ENCODE peak calls at places on chromosomes 16 and 17, in six cellular contexts. F is neural crest cell; M is heart left ventricle; J is left ventricle myocardium inferior; S is CD4-positive, alpha-beta T cell; E is suprapubic skin. P is an unnamed sample.

GRCh38 chr17:41784207-41784744 is 2.2 kb downstream of the JUP start:
- DNase-seq in F (no peak), M (peak; percentile 68), J (peak; percentile 67), S (no peak), E (no peak), P (no peak)

GRCh38 chr16:51155901-51156810 is 5.1 kb upstream of the SALL1 start:
- DNase-seq in F (peak; percentile 27), M (no peak), J (no peak), S (no peak), E (no peak), P (no peak)

GRCh38 chr16:84228321-84228838 is 11.4 kb downstream of the KCNG4 start:
- DNase-seq in F (no peak), M (peak; percentile 79), J (peak; percentile 82), S (no peak), E (peak; percentile 72), P (no peak)

GRCh38 chr17:45451131-45451530 is 18.5 kb upstream of the ARHGAP27 start:
- DNase-seq in F (no peak), M (no peak), J (no peak), S (no peak), E (no peak), P (no peak)

GRCh38 chr17:10295728-10296343 is 77.0 kb downstream of the MYH13 start:
- DNase-seq in F (peak; percentile 60), M (peak; percentile 27), J (peak; percentile 37), S (no peak), E (no peak), P (no peak)

GRCh38 chr17:48841395-48841831 is 10.6 kb downstream of the CALCOCO2 start:
- DNase-seq in F (no peak), M (peak; percentile 55), J (no peak), S (no peak), E (no peak), P (no peak)

GRCh38 chr16:71373073-71373472 is 14.6 kb downstream of the CALB2 start:
- DNase-seq in F (no peak), M (no peak), J (no peak), S (no peak), E (no peak), P (no peak)

GRCh38 chr17:69949931-69950330 is 125.1 kb upstream of the KCNJ16 start:
- DNase-seq in F (no peak), M (no peak), J (no peak), S (no peak), E (no peak), P (no peak)

GRCh38 chr16:89289428-89290395 is 72.2 kb downstream of the ZNF778 start:
- DNase-seq in F (peak; percentile 82), M (peak; percentile 59), J (peak; percentile 68), S (peak; percentile 57), E (no peak), P (no peak)

GRCh38 chr17:63039899-63040602 is 74.0 kb downstream of the TANC2 start:
- DNase-seq in F (no peak), M (no peak), J (no peak), S (no peak), E (no peak), P (no peak)

GRCh38 chr17:19447085-19447583 is 36.1 kb downstream of the RNF112 start:
- DNase-seq in F (peak; percentile 92), M (peak; percentile 68), J (no peak), S (peak; percentile 53), E (peak; percentile 77), P (peak; percentile 78)

GRCh38 chr16:1093284-1094123 is 2.5 kb downstream of the C1QTNF8 start:
- DNase-seq in F (no peak), M (no peak), J (no peak), S (no peak), E (no peak), P (no peak)

GRCh38 chr17:82173351-82174041 is 39.1 kb downstream of the CCDC57 start:
- DNase-seq in F (no peak), M (no peak), J (no peak), S (no peak), E (no peak), P (no peak)

DNA sequence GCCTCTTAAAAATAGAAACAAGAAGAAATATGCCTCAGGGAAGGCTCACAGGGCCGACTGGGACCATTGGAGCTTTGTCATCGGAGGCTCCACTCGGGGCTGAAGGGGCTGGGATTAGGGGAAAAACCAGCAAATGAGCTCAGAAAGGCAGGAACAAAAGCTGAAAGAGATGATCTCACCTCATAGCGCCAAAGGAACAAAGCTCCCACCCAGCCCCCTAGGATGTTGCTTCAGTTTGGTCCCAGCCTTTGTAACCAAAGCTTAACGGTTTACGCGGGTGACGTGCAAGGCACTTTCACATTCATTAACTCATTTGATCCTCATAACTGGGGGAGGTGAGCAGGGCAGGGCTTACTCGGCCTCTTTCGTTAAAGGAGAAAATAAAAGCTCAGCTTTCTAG is 168.5 kb upstream of the DYNLRB2 start:
- DNase-seq in F (no peak), M (no peak), J (no peak), S (no peak), E (no peak), P (no peak)
- TF ChIP-seq CTCF in F (no peak), M (no peak), J (no peak), S (no peak), E (no peak), P (no peak)

GRCh38 chr17:30191072-30191471 is 44.4 kb downstream of the SLC6A4 start:
- DNase-seq in F (no peak), M (no peak), J (no peak), S (no peak), E (no peak), P (no peak)
- TF ChIP-seq CTCF in F (no peak), M (no peak), J (no peak), S (no peak), E (no peak), P (no peak)

GRCh38 chr16:14606102-14606501 is 24.0 kb downstream of the PARN start:
- DNase-seq in F (no peak), M (no peak), J (no peak), S (no peak), E (no peak), P (no peak)

GRCh38 chr16:14602443-14602963 is 27.6 kb downstream of the PARN start:
- DNase-seq in F (no peak), M (no peak), J (no peak), S (no peak), E (no peak), P (no peak)

GRCh38 chr16:14600164-14600563 is 29.9 kb downstream of the PARN start:
- DNase-seq in F (no peak), M (no peak), J (no peak), S (no peak), E (no peak), P (no peak)
- TF ChIP-seq CTCF in F (peak; percentile 69), M (no peak), J (peak; percentile 53), S (peak; percentile 31), E (peak; percentile 26), P (peak; percentile 74)

DNA sequence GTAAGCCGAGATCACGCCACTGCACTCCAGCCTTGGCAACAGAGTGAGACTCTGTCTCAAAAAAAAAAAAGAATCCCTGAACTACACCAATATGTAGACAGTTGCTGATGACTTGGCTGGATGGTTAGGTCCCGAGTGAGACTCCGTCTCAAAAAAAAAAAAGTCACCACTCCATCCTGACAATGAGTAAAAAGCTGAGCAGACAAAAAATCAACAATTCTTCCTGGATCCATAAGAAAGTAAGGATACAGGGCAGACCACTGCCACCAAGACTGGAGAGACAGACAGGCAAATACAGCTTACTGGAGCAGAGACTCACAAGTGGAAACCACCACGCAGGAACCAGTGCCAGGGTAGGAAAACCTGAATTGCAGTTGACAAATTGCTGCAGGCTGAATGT is 67.1 kb upstream of the ERCC4 start:
- DNase-seq in F (no peak), M (no peak), J (no peak), S (no peak), E (no peak), P (no peak)
- TF ChIP-seq CTCF in F (no peak), M (no peak), J (no peak), S (no peak), E (no peak), P (no peak)

DNA sequence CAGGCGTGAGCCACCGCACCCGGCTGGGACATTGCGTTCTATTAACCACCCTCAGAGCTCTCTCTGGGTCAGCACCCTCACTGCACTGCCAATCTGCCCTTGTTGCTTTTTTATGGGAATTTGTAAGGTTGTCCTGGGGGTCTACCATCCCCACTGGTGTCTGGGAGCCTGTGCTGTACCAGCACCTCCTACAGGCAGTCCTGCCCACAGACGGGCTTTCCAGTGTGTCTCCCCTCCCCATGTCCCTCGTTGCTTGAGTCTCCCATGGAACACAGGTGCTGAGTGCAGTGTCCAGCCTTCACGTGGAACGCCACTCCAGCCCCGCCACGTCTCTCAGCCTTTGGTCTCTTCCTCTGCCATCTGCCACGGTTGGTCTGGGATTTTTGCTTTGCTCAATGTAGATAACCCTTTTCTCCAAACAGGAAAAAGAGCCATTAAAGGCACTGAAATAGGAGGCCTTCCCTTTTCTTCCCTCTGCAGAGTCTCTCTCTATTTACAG is 68.0 kb upstream of the CBX4 start:
- DNase-seq in F (no peak), M (no peak), J (no peak), S (no peak), E (no peak), P (no peak)
- TF ChIP-seq CTCF in F (no peak), M (no peak), J (no peak), S (no peak), E (no peak), P (no peak)

GRCh38 chr17:30588798-30589247 is 111.6 kb downstream of the GOSR1 start:
- DNase-seq in F (no peak), M (no peak), J (no peak), S (no peak), E (peak; percentile 1), P (no peak)
- TF ChIP-seq CTCF in F (no peak), M (no peak), J (no peak), S (no peak), E (no peak), P (no peak)

P was measured in type B pancreatic cell.